ENCODE peak calls at places on chromosome 20, in four cellular contexts. W, J, E and D are unnamed samples.

GRCh38 chr20:59170406-59171349 is 7.1 kb downstream of the ZNF831 start:
- DNase-seq in W (no peak), J (no peak), E (no peak), D (no peak)

GRCh38 chr20:63457737-63458136 is 14.7 kb downstream of the KCNQ2 start:
- DNase-seq in W (peak; percentile 6), J (no peak), E (peak; percentile 11), D (peak; percentile 74)

GRCh38 chr20:38892091-38892981 is 33.9 kb upstream of the FAM83D start:
- DNase-seq in W (no peak), J (no peak), E (no peak), D (no peak)

GRCh38 chr20:31967830-31968249 is at the start of gene XKR7:
- DNase-seq in W (no peak), J (no peak), E (no peak), D (peak; percentile 10)

GRCh38 chr20:62161347-62161746 is 17.8 kb downstream of the SS18L1 start:
- DNase-seq in W (peak; percentile 62), J (no peak), E (peak; percentile 5), D (peak; percentile 80)

GRCh38 chr20:13703265-13703664 is 64.5 kb upstream of the TASP1 start:
- DNase-seq in W (no peak), J (no peak), E (no peak), D (no peak)

GRCh38 chr20:14493408-14493807 is 156.0 kb upstream of the FLRT3 start:
- DNase-seq in W (no peak), J (no peak), E (no peak), D (no peak)

GRCh38 chr20:19540401-19540800 is 217.7 kb upstream of the RIN2 start:
- DNase-seq in W (no peak), J (no peak), E (no peak), D (no peak)

GRCh38 chr20:18090044-18090443 is 32.3 kb upstream of the OVOL2 start:
- DNase-seq in W (no peak), J (no peak), E (no peak), D (no peak)

GRCh38 chr20:16571333-16571732 is 1.9 kb downstream of the KIF16B start:
- DNase-seq in W (no peak), J (no peak), E (no peak), D (no peak)

GRCh38 chr20:34951652-34952051 is 4.0 kb downstream of the GSS start:
- DNase-seq in W (no peak), J (no peak), E (no peak), D (no peak)

GRCh38 chr20:40225596-40225995 is 463.4 kb downstream of the MAFB start:
- DNase-seq in W (no peak), J (no peak), E (no peak), D (no peak)

GRCh38 chr20:3862333-3862732 is 15.7 kb downstream of the MAVS start:
- DNase-seq in W (no peak), J (no peak), E (no peak), D (no peak)

GRCh38 chr20:43536817-43537440 is 21.9 kb upstream of the SGK2 start:
- DNase-seq in W (peak; percentile 9), J (no peak), E (no peak), D (no peak)

GRCh38 chr20:44288252-44288651 is 22.8 kb downstream of the FITM2 start:
- DNase-seq in W (no peak), J (no peak), E (no peak), D (no peak)

GRCh38 chr20:52313335-52313963 is 121.9 kb upstream of the ZFP64 start:
- DNase-seq in W (peak; percentile 3), J (peak; percentile 64), E (peak; percentile 26), D (peak; percentile 51)